ENCODE peak calls at places on chromosomes 7 and 10, in five cellular contexts. J is H9, G is mesenchymal stem cell, F is H1, N is trophoblast cell. K is an unnamed sample.

GRCh38 chr10:124403548-124403947 is 15.2 kb downstream of the OAT start:
- DNase-seq in J (peak), G (peak), F (peak), N (peak), K (peak)

GRCh38 chr7:22610258-22610657 is 110.3 kb upstream of the STEAP1B start:
- DNase-seq in J (no peak), G (no peak), F (no peak), N (no peak), K (no peak)

GRCh38 chr7:31758770-31759169 is 71.8 kb downstream of the PPP1R17 start:
- DNase-seq in J (no peak), G (no peak), F (no peak), N (no peak), K (no peak)

GRCh38 chr7:18727094-18727870 is 231.7 kb downstream of the HDAC9 start:
- DNase-seq in J (no peak), G (no peak), F (no peak), N (no peak), K (no peak)

GRCh38 chr10:131651674-131652093 is 249.1 kb upstream of the PPP2R2D start:
- DNase-seq in J (peak), G (no peak), F (no peak), N (no peak), K (no peak)

GRCh38 chr10:107546239-107546638 is 381.7 kb upstream of the SORCS1 start:
- DNase-seq in J (no peak), G (peak), F (no peak), N (no peak), K (no peak)

GRCh38 chr7:95933618-95934017 is 161.3 kb downstream of the DYNC1I1 start:
- DNase-seq in J (no peak), G (no peak), F (no peak), N (no peak), K (no peak)

GRCh38 chr7:83684928-83685327 is 36.0 kb upstream of the SEMA3E start:
- DNase-seq in J (peak), G (no peak), F (peak), N (peak), K (no peak)

GRCh38 chr7:5430612-5430947 is 6.9 kb upstream of the TNRC18 start:
- DNase-seq in J (no peak), G (no peak), F (no peak), N (no peak), K (no peak)

GRCh38 chr10:7054915-7055314 is 355.9 kb downstream of the SFMBT2 start:
- DNase-seq in J (no peak), G (peak), F (peak), N (no peak), K (no peak)

GRCh38 chr7:30225863-30226361 is 58.5 kb upstream of the ZNRF2 start:
- DNase-seq in J (no peak), G (peak), F (no peak), N (peak), K (no peak)

GRCh38 chr7:40704172-40704571 is 569.4 kb downstream of the SUGCT start:
- DNase-seq in J (no peak), G (no peak), F (no peak), N (no peak), K (no peak)

GRCh38 chr10:99456207-99456606 is 25.8 kb upstream of the GOT1 start:
- DNase-seq in J (no peak), G (no peak), F (no peak), N (no peak), K (no peak)

GRCh38 chr10:95502377-95502776 is 58.8 kb downstream of the SORBS1 start:
- DNase-seq in J (no peak), G (no peak), F (no peak), N (no peak), K (no peak)

GRCh38 chr7:19470031-19470430 is 238.8 kb downstream of the POLR1F start:
- DNase-seq in J (no peak), G (peak), F (no peak), N (no peak), K (no peak)

GRCh38 chr7:114789942-114790341 is 132.0 kb upstream of the MDFIC start:
- DNase-seq in J (no peak), G (peak), F (no peak), N (peak), K (no peak)

GRCh38 chr10:118276203-118276602 is 65.9 kb downstream of the FAM204A start:
- DNase-seq in J (no peak), G (no peak), F (no peak), N (no peak), K (no peak)

GRCh38 chr10:112721080-112721698 is 228.9 kb upstream of the TCF7L2 start:
- DNase-seq in J (no peak), G (peak), F (no peak), N (peak), K (no peak)

GRCh38 chr7:88455696-88456095 is 149.0 kb upstream of the STEAP4 start:
- DNase-seq in J (no peak), G (no peak), F (no peak), N (peak), K (no peak)

GRCh38 chr7:17405786-17406185 is 107.3 kb downstream of the AHR start:
- DNase-seq in J (no peak), G (peak), F (no peak), N (peak), K (no peak)

GRCh38 chr10:95304463-95304862 is 13.7 kb upstream of the PDLIM1 start:
- DNase-seq in J (no peak), G (no peak), F (no peak), N (no peak), K (no peak)

GRCh38 chr7:104130726-104131125 is 77.1 kb downstream of the ORC5 start:
- DNase-seq in J (no peak), G (no peak), F (no peak), N (no peak), K (no peak)

GRCh38 chr7:64314493-64315020 is 796 bp downstream of the ZNF736 start:
- DNase-seq in J (no peak), G (no peak), F (no peak), N (no peak), K (no peak)
- H2BK12ac ChIP-seq in J (no peak), G (no peak), F (no peak), N (no peak), K (no peak)

GRCh38 chr10:47059606-47060311 is 148.5 kb downstream of the PTPN20 start:
- DNase-seq in J (no peak), G (no peak), F (no peak), N (no peak), K (no peak)
- H2BK12ac ChIP-seq in J (no peak), G (no peak), F (no peak), N (no peak), K (no peak)

GRCh38 chr10:34762156-34762555 is 52.9 kb downstream of the PARD3 start:
- DNase-seq in J (no peak), G (no peak), F (no peak), N (no peak), K (no peak)
- H2BK12ac ChIP-seq in J (no peak), G (no peak), F (no peak), N (no peak), K (no peak)

GRCh38 chr10:93965911-93966310 is 27.8 kb upstream of the PLCE1 start:
- DNase-seq in J (no peak), G (no peak), F (no peak), N (peak), K (no peak)
- H2BK12ac ChIP-seq in J (no peak), G (no peak), F (no peak), N (no peak), K (no peak)

GRCh38 chr7:149853157-149853556 is 15.0 kb downstream of the ZNF862 start:
- DNase-seq in J (no peak), G (no peak), F (no peak), N (no peak), K (no peak)

GRCh38 chr7:149850007-149850594 is 11.9 kb downstream of the ZNF862 start:
- DNase-seq in J (no peak), G (no peak), F (no peak), N (no peak), K (no peak)

GRCh38 chr7:149850716-149851115 is 12.5 kb downstream of the ZNF862 start:
- DNase-seq in J (no peak), G (no peak), F (no peak), N (no peak), K (no peak)

GRCh38 chr7:149849174-149849573 is 11.0 kb downstream of the ZNF862 start:
- DNase-seq in J (peak), G (no peak), F (no peak), N (no peak), K (no peak)

DNA sequence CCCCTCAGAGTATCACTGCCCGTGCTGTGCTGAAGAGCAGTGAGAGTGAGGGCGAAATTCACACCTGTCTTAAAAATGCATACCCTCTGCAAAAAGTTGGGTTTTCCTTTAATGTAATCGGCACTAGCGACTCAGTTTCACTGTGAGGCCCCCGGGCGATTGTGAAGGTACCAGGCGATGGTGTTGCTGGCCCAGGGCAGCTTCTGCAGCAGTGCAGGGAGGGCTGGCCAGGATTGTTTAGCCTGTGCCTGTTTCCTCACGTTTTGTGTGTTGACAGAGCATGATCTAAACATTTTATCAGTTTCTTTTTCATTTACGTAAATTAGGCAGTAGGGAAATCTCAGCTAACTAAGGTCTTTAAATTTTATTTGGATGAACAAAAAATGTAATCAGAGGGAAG is 13.3 kb downstream of the ZNF862 start:
- DNase-seq in J (no peak), G (no peak), F (no peak), N (no peak), K (no peak)
- H2BK12ac ChIP-seq in J (no peak), G (no peak), F (no peak), N (no peak), K (no peak)

GRCh38 chr7:46208635-46209525 is 287.8 kb upstream of the IGFBP3 start:
- DNase-seq in J (no peak), G (no peak), F (no peak), N (no peak), K (no peak)
- H2BK12ac ChIP-seq in J (no peak), G (no peak), F (no peak), N (no peak), K (peak)

DNA sequence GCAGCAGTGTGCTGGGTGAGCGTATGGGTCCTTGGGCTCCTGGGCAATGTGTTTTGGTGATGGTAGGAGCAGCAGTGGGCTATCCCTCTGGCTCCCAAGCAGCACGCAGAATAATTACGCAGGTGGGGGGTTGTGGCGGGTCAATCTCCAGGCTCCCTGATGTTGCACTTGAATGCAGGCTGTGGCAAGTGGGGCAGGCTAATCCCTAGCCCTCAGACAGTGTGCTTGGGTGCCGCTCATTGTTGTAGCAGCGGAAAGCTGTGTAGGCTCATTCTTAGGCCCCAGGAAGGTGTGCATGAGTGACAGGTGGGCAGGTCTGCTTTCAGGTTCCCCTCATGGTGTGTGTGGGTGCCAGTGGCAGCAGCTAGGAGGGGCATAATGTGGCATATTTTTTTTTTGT is 44.1 kb downstream of the LOXL4 start:
- DNase-seq in J (no peak), G (no peak), F (no peak), N (no peak), K (no peak)
- H2BK12ac ChIP-seq in J (no peak), G (no peak), F (no peak), N (no peak), K (no peak)

K was measured in neuronal stem cell.